ENCODE peak calls at places on chromosomes 2 and 18, in six cellular contexts. F is fibroblast of lung; C is SHP77 treated with DMSO at 0.1 percent for 48 hours; L is DMS 273 treated with DMSO at 0.1 percent for 48 hours; O is central memory CD4-positive, alpha-beta T cell; G is T-helper 22 cell. E is an unnamed sample.

GRCh38 chr2:230922951-230923717 is 1.9 kb downstream of the GPR55 start:
- DNase-seq in L (no peak), F (no peak), C (no peak), O (no peak), G (no peak), E (no peak)

GRCh38 chr2:205435970-205436369 is 246.3 kb upstream of the NRP2 start:
- DNase-seq in L (no peak), C (no peak), O (no peak), G (no peak), F (peak), E (peak)

GRCh38 chr18:10923225-10923624 is 226.1 kb downstream of the PIEZO2 start:
- DNase-seq in F (peak), C (no peak), O (no peak), G (no peak), L (no peak), E (no peak)

GRCh38 chr18:68861365-68861764 is 63.5 kb downstream of the CCDC102B start:
- DNase-seq in O (no peak), C (no peak), G (no peak), L (no peak), F (no peak), E (no peak)

GRCh38 chr18:23943903-23944624 is 70.5 kb upstream of the TTC39C start:
- DNase-seq in L (no peak), F (peak), C (no peak), G (no peak), O (no peak), E (no peak)

GRCh38 chr2:177573120-177573519 is 180.5 kb downstream of the AGPS start:
- DNase-seq in L (peak), G (no peak), C (no peak), O (no peak), F (peak), E (peak)

GRCh38 chr2:23669413-23670244 is 257.3 kb downstream of the ATAD2B start:
- DNase-seq in G (no peak), C (no peak), O (no peak), L (peak), F (peak), E (no peak)

GRCh38 chr2:156331572-156332451 is 709 bp downstream of the NR4A2 start:
- DNase-seq in F (peak), L (peak), G (no peak), O (peak), C (no peak), E (peak)

GRCh38 chr2:201900362-201900761 is 94.0 kb downstream of the CDK15 start:
- DNase-seq in L (no peak), O (no peak), C (no peak), F (peak), G (no peak), E (peak)

GRCh38 chr2:207227062-207227748 is 61.5 kb upstream of the KLF7 start:
- DNase-seq in F (peak), O (no peak), G (no peak), L (no peak), C (no peak), E (no peak)

GRCh38 chr2:109045505-109045904 is 56.5 kb upstream of the EDAR start:
- DNase-seq in G (no peak), O (no peak), F (no peak), L (no peak), C (no peak), E (no peak)

GRCh38 chr2:230202430-230203109 is 17.2 kb downstream of the SP110 start:
- DNase-seq in F (no peak), O (no peak), C (no peak), L (no peak), G (no peak), E (no peak)